ENCODE peak calls at places on chromosomes 5 and 9, in eight cellular contexts. F, B, M, K, H, J, A and U are unnamed samples.

GRCh38 chr5:144033481-144033880 is 137.0 kb downstream of the YIPF5 start:
- DNase-seq in B (no peak), K (no peak), F (no peak), J (no peak), A (no peak), M (no peak), H (no peak), U (no peak)

GRCh38 chr9:111832428-111832827 is 37.7 kb upstream of the SHOC1 start:
- DNase-seq in H (no peak), B (no peak), A (no peak), J (no peak), K (no peak), F (no peak), M (no peak), U (no peak)

GRCh38 chr9:77546391-77546790 is 101.7 kb downstream of the GNA14 start:
- DNase-seq in F (no peak), H (no peak), K (no peak), M (no peak), A (no peak), B (no peak), J (no peak), U (no peak)

GRCh38 chr5:110321117-110321516 is 405.4 kb downstream of the TMEM232 start:
- DNase-seq in F (no peak), H (no peak), A (no peak), J (no peak), B (no peak), K (no peak), M (peak; percentile 44), U (no peak)

GRCh38 chr5:170095687-170096086 is 10.0 kb upstream of the FOXI1 start:
- DNase-seq in M (no peak), K (no peak), J (no peak), F (peak; percentile 5), A (no peak), H (no peak), B (no peak), U (no peak)

GRCh38 chr5:10324519-10325370 is 17.0 kb upstream of the CMBL start:
- DNase-seq in A (no peak), M (no peak), F (no peak), J (no peak), B (no peak), K (peak; percentile 16), H (no peak), U (no peak)

GRCh38 chr5:171116711-171117110 is 192.3 kb upstream of the TLX3 start:
- DNase-seq in H (no peak), A (no peak), M (no peak), K (no peak), F (no peak), J (no peak), B (no peak), U (no peak)

GRCh38 chr5:120576588-120576987 is 112.5 kb downstream of the PRR16 start:
- DNase-seq in H (no peak), M (no peak), B (no peak), K (no peak), A (no peak), F (no peak), J (no peak), U (no peak)

GRCh38 chr9:34085581-34086500 is 37.2 kb upstream of the UBAP2 start:
- DNase-seq in F (no peak), J (no peak), H (no peak), K (no peak), M (no peak), A (no peak), B (no peak), U (no peak)

GRCh38 chr5:172669808-172670402 is 28.8 kb downstream of the NEURL1B start:
- DNase-seq in F (no peak), M (no peak), A (no peak), B (no peak), J (no peak), H (no peak), K (no peak), U (no peak)

GRCh38 chr5:89728750-89729149 is 680.8 kb downstream of the CETN3 start:
- DNase-seq in M (peak; percentile 13), J (peak; percentile 44), K (no peak), A (peak; percentile 44), B (no peak), H (no peak), F (no peak), U (no peak)

GRCh38 chr9:109422641-109423040 is 75.5 kb downstream of the PTPN3 start:
- DNase-seq in M (no peak), B (no peak), K (no peak), F (no peak), H (no peak), A (no peak), J (no peak), U (no peak)

GRCh38 chr5:171433952-171434676 is 14.7 kb downstream of the FGF18 start:
- DNase-seq in A (peak; percentile 1), H (no peak), F (no peak), M (no peak), J (no peak), K (no peak), B (no peak), U (no peak)

GRCh38 chr5:9284781-9285307 is 261.0 kb downstream of the SEMA5A start:
- DNase-seq in H (no peak), F (peak; percentile 46), B (no peak), A (peak; percentile 43), K (no peak), M (peak; percentile 75), J (peak; percentile 24), U (no peak)

GRCh38 chr9:8874482-8874881 is 1074.9 kb upstream of the DMAC1 start:
- DNase-seq in M (no peak), F (no peak), K (no peak), J (no peak), A (no peak), B (no peak), H (no peak), U (no peak)

GRCh38 chr5:146753618-146754123 is 124.9 kb downstream of the PPP2R2B start:
- DNase-seq in A (no peak), H (no peak), B (no peak), K (peak; percentile 26), F (no peak), M (no peak), J (no peak), U (no peak)

GRCh38 chr5:74641778-74642542 is 1.4 kb upstream of the ENC1 start:
- DNase-seq in H (peak; percentile 67), B (peak; percentile 59), M (peak; percentile 56), A (peak; percentile 50), J (peak; percentile 38), F (peak; percentile 81), K (peak; percentile 26), U (peak; percentile 11)